ENCODE peak calls at places on chromosomes 11 and 22, in four cellular contexts. Q, R, E and C are unnamed samples.

GRCh38 chr11:126357055-126357962 is 1.8 kb downstream of the ST3GAL4 start:
- DNase-seq in R (no peak), E (no peak), Q (no peak), C (peak; percentile 75)

GRCh38 chr22:29167032-29167911 is 38.4 kb upstream of the EMID1 start:
- DNase-seq in Q (peak; percentile 97), E (no peak), R (no peak), C (peak; percentile 86)

GRCh38 chr11:16773981-16774710 is 35.7 kb downstream of the C11orf58 start:
- DNase-seq in R (peak; percentile 59), E (no peak), Q (no peak), C (no peak)

GRCh38 chr22:26681395-26681821 is 24.0 kb downstream of the MIAT start:
- DNase-seq in R (no peak), E (peak; percentile 57), Q (no peak), C (peak; percentile 54)

GRCh38 chr11:117950320-117950719 is 21.1 kb upstream of the TMPRSS13 start:
- DNase-seq in Q (peak; percentile 26), R (no peak), E (no peak), C (no peak)

GRCh38 chr22:49971232-49972162 is 10.9 kb downstream of the PIM3 start:
- DNase-seq in R (peak; percentile 71), E (no peak), Q (peak; percentile 45), C (peak; percentile 94)

GRCh38 chr22:49640366-49641095 is 187.1 kb downstream of the BRD1 start:
- DNase-seq in R (no peak), E (no peak), Q (no peak), C (no peak)

GRCh38 chr22:20565079-20565734 is 57.8 kb downstream of the MED15 start:
- DNase-seq in Q (no peak), R (no peak), E (no peak), C (peak; percentile 61)

GRCh38 chr11:112504056-112504455 is 243.4 kb upstream of the PLET1 start:
- DNase-seq in E (no peak), Q (no peak), R (no peak), C (no peak)

GRCh38 chr11:65489706-65490310 is 9.0 kb upstream of the MALAT1 start:
- DNase-seq in Q (no peak), R (no peak), E (peak; percentile 43), C (no peak)

GRCh38 chr11:3797329-3798090 is at the start of gene NUP98:
- DNase-seq in Q (peak; percentile 100), R (peak; percentile 97), E (peak; percentile 100), C (peak; percentile 100)

DNA sequence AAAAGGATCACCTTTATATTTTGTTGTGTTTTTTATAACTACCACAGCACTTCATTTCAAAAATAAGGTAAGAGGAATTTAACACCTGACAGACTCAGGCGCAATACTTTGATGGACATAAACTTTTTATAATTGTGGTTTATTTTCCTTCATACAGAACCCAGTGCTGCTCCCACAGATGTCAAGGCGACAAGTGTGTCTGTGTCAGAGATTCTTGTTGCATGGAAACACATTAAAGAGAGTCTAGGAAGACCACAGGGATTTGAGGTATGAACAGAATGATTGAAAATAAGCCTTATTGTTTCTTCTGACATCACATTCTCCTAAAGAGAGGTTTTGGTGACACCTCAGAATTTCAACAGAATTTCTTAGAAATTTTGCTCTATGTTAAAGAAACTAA is 378.9 kb upstream of the ARHGAP42 start:
- DNase-seq in Q (no peak), E (no peak), R (no peak), C (no peak)
- H3K4me3 ChIP-seq in Q (no peak overlapping the region), E (no peak overlapping the region), R (no peak overlapping the region), C (no peak overlapping the region)

DNA sequence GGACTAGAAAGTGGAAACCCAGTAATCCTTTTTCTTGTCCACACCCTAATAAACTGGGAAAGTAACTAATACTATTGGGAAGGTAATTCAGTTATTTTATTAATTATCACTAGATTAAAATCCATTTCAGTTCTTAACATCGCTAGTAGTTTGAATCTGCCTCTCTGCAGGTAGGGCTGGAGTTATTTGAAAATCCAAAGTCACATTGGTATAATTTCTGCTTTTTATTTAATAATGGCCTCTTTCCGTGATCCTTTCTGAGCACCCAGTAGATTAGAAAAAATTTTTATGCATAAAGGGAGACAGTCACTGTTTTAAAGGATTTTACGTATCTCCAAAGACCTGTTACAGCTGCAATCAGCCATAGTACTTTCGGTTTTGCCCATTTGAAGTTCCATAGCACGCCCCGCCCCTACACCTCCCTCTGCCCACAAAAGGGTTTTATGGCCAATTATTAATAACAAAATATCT is 605 bp upstream of the COPB1 start:
- DNase-seq in R (peak; percentile 48), E (peak; percentile 78), Q (peak; percentile 52), C (peak; percentile 82)
- TF ChIP-seq POLR2AphosphoS5 in R (no peak), E (no peak), Q (no peak), C (no peak)

GRCh38 chr11:2459796-2460531 is 15.2 kb downstream of the KCNQ1 start:
- DNase-seq in Q (no peak), E (no peak), R (peak; percentile 36), C (peak; percentile 72)
- TF ChIP-seq CTCF in Q (no peak), E (no peak), R (no peak), C (no peak)

GRCh38 chr22:37244114-37244921 is at the start of gene RAC2:
- DNase-seq in R (peak; percentile 57), E (peak; percentile 69), Q (peak; percentile 99), C (peak; percentile 99)

GRCh38 chr22:37241351-37242142 is 2.5 kb downstream of the RAC2 start:
- DNase-seq in E (no peak), Q (peak; percentile 49), R (peak; percentile 18), C (peak; percentile 92)

GRCh38 chr22:37240941-37241320 is 3.1 kb downstream of the RAC2 start:
- DNase-seq in Q (no peak), E (no peak), R (peak; percentile 19), C (peak; percentile 80)

GRCh38 chr22:37243402-37244113 is 511 bp downstream of the RAC2 start:
- DNase-seq in R (peak; percentile 25), E (no peak), Q (peak; percentile 38), C (peak; percentile 87)

GRCh38 chr22:37242395-37242918 is 1.6 kb downstream of the RAC2 start:
- DNase-seq in E (peak; percentile 51), R (peak; percentile 60), Q (peak; percentile 99), C (peak; percentile 97)
- H3K4me3 ChIP-seq in E (no peak overlapping the region), R (no peak overlapping the region), Q (peak overlapping the region; percentile 93), C (peak overlapping the region; percentile 94)

GRCh38 chr22:37308385-37309200 is 26.3 kb downstream of the CYTH4 start:
- DNase-seq in E (no peak), R (no peak), Q (no peak), C (no peak)

GRCh38 chr22:37304595-37305343 is 22.5 kb downstream of the CYTH4 start:
- DNase-seq in E (peak; percentile 34), R (no peak), Q (no peak), C (no peak)

GRCh38 chr22:37305873-37306272 is 23.6 kb downstream of the CYTH4 start:
- DNase-seq in E (no peak), Q (no peak), R (no peak), C (no peak)

GRCh38 chr22:37303821-37304274 is 21.5 kb downstream of the CYTH4 start:
- DNase-seq in E (peak; percentile 78), Q (peak; percentile 89), R (no peak), C (no peak)

GRCh38 chr22:37306494-37306829 is 24.2 kb downstream of the CYTH4 start:
- DNase-seq in R (no peak), Q (no peak), E (no peak), C (no peak)
- TF ChIP-seq POLR2AphosphoS5 in R (no peak), Q (no peak), E (no peak), C (no peak)

DNA sequence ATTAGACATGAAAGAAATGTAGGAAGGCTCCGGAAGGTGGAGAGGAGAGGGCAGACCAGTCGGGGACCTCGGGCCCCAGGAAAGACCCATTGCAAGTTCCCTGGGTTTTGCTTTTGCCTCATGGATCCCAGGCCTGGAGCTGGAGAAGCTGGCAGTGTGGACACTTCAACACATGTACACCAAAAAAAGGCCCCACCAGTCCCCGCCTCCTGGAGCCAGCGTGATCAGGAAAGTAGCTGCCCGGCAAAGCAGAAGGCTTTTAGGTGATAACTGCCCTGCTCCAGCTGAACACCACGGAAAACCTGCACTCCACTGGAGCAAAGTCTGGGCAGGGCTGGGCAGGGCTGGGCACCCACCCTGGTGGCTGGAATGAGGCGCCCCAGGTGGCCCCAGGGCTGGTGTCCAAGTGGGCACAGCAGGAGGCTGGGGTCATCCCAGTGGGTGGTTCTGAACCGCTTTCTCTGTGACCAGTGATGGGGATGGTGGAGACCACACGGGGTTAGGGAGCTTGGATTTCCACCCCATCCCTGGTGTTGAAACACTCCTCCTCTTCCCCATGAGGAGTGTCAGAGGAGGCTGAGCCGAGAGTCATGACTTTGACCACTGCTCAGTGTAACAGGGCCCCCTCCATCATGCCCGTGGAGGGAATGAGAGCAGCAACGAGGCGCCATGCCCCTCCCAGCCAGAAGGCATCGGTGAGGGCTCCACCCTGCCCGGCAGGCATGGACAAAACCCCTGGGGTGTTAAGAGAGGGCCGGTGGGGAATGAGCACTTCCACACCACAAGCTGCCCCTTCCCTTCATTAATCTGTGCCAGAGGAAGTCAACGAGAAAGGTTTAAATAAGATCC is 16.9 kb upstream of the MUC5AC start:
- DNase-seq in E (no peak), Q (no peak), R (no peak), C (no peak)
- TF ChIP-seq CTCF in E (no peak), Q (no peak), R (no peak), C (no peak)